ENCODE peak calls at places on chromosomes 6 and 20, in eight cellular contexts. F, H, K, Z, A, E, M and N are unnamed samples.

GRCh38 chr6:135675862-135676261 is 175.6 kb upstream of the PDE7B start:
- DNase-seq in K (no peak), F (no peak), E (peak), M (peak), Z (peak), H (peak), A (peak), N (peak)

GRCh38 chr6:108163644-108164536 is 1.9 kb upstream of the NR2E1 start:
- DNase-seq in E (no peak), M (no peak), H (no peak), Z (no peak), F (no peak), A (no peak), K (no peak), N (peak)

GRCh38 chr6:89563866-89564265 is 74.7 kb downstream of the LYRM2 start:
- DNase-seq in A (no peak), Z (no peak), F (no peak), H (no peak), E (no peak), K (no peak), M (no peak), N (no peak)

GRCh38 chr20:20860078-20860806 is 147.8 kb upstream of the RALGAPA2 start:
- DNase-seq in E (peak), M (peak), Z (peak), A (peak), H (peak), K (peak), F (peak), N (peak)

GRCh38 chr6:44111434-44112417 is 15.5 kb downstream of the MRPL14 start:
- DNase-seq in H (no peak), E (no peak), M (no peak), K (no peak), F (no peak), A (no peak), Z (no peak), N (peak)

GRCh38 chr6:153980176-153980575 is 58.9 kb upstream of the OPRM1 start:
- DNase-seq in H (peak), K (no peak), E (no peak), Z (no peak), F (no peak), M (no peak), A (no peak), N (no peak)

GRCh38 chr20:1754306-1754705 is 96.7 kb upstream of the SIRPG start:
- DNase-seq in E (no peak), K (no peak), M (no peak), A (no peak), F (no peak), Z (no peak), H (no peak), N (no peak)

GRCh38 chr20:36491901-36492617 is 49.3 kb upstream of the MYL9 start:
- DNase-seq in F (no peak), H (no peak), Z (peak), M (peak), E (peak), K (no peak), A (no peak), N (no peak)

GRCh38 chr6:134455319-134455718 is 137.4 kb upstream of the SGK1 start:
- DNase-seq in A (no peak), E (no peak), H (no peak), M (no peak), K (no peak), F (no peak), Z (no peak), N (no peak)

GRCh38 chr6:165049362-165049761 is 260.0 kb downstream of the C6orf118 start:
- DNase-seq in H (no peak), K (no peak), F (no peak), A (peak), Z (peak), E (peak), M (no peak), N (no peak)

GRCh38 chr20:33668087-33668790 is 1.5 kb downstream of the ACTL10 start:
- DNase-seq in M (no peak), E (no peak), F (no peak), H (no peak), K (peak), Z (peak), A (peak), N (peak)

GRCh38 chr6:49923826-49924225 is 40.1 kb downstream of the DEFB114 start:
- DNase-seq in E (no peak), K (no peak), A (no peak), M (no peak), F (no peak), Z (no peak), H (peak), N (no peak)

GRCh38 chr6:125164696-125165095 is 11.1 kb downstream of the TPD52L1 start:
- DNase-seq in F (no peak), A (no peak), E (no peak), M (no peak), Z (no peak), H (no peak), K (no peak), N (no peak)

GRCh38 chr20:3045042-3045815 is 623 bp upstream of the MRPS26 start:
- DNase-seq in F (no peak), A (no peak), E (no peak), Z (peak), K (peak), M (no peak), H (peak), N (peak)

GRCh38 chr20:61749406-61750075 is 316.1 kb downstream of the TAF4 start:
- DNase-seq in E (no peak), H (no peak), M (no peak), F (no peak), K (no peak), A (no peak), Z (no peak), N (no peak)

GRCh38 chr6:66578362-66578761 is 871.3 kb upstream of the EYS start:
- DNase-seq in E (no peak), F (no peak), H (no peak), K (no peak), A (no peak), Z (no peak), M (no peak), N (no peak)

GRCh38 chr20:64072664-64073063 is 6.7 kb downstream of the RGS19 start:
- DNase-seq in M (no peak), Z (no peak), F (no peak), H (no peak), K (no peak), A (no peak), E (no peak), N (no peak)

GRCh38 chr6:56691201-56691595 is 48.5 kb upstream of the DST start:
- DNase-seq in A (no peak), E (no peak), H (no peak), M (no peak), F (no peak), K (no peak), Z (no peak), N (no peak)

GRCh38 chr20:15045246-15045645 is 707.8 kb upstream of the FLRT3 start:
- DNase-seq in M (no peak), Z (no peak), K (peak), E (no peak), H (no peak), A (no peak), F (no peak), N (no peak)

GRCh38 chr20:28562510-28562898 is 2695.0 kb upstream of the DEFB115 start:
- DNase-seq in A (no peak), Z (no peak), M (peak), E (no peak), F (no peak), K (no peak), H (peak), N (no peak)

GRCh38 chr20:62956387-62957135 is 4.1 kb downstream of the SLC17A9 start:
- DNase-seq in M (no peak), H (no peak), Z (no peak), E (no peak), K (no peak), F (no peak), A (no peak), N (no peak)

GRCh38 chr6:145506554-145506953 is 228.8 kb downstream of the EPM2A start:
- DNase-seq in F (no peak), K (no peak), E (no peak), H (no peak), M (no peak), Z (no peak), A (no peak), N (no peak)

GRCh38 chr6:11309947-11310665 is 77.6 kb upstream of the NEDD9 start:
- DNase-seq in Z (no peak), F (no peak), H (peak), K (no peak), A (no peak), E (no peak), M (no peak), N (no peak)

GRCh38 chr6:57207141-57207540 is 15.0 kb downstream of the RAB23 start:
- DNase-seq in H (peak), Z (no peak), F (no peak), M (peak), K (no peak), A (no peak), E (no peak), N (no peak)

GRCh38 chr20:54115172-54115854 is 44.9 kb upstream of the BCAS1 start:
- DNase-seq in K (peak), M (no peak), A (no peak), Z (no peak), F (no peak), E (no peak), H (peak), N (no peak)